ENCODE peak calls at places on chromosome 12, in six cellular contexts. H is pancreas, Z is lung, F is AG04450, U is GM13976, A is cardiac muscle cell. P is an unnamed sample.

GRCh38 chr12:29703528-29703927 is 80.2 kb downstream of the TMTC1 start:
- DNase-seq in Z (no peak), F (no peak), A (no peak), H (no peak), U (no peak), P (no peak)

GRCh38 chr12:122216445-122216844 is 9.4 kb downstream of the DIABLO start:
- DNase-seq in F (no peak), H (no peak), A (no peak), Z (no peak), U (no peak), P (no peak)

GRCh38 chr12:10031318-10031717 is 836 bp downstream of the CLEC9A start:
- DNase-seq in F (no peak), U (no peak), Z (no peak), H (no peak), A (no peak), P (no peak)

GRCh38 chr12:84740602-84741001 is 172.0 kb downstream of the SLC6A15 start:
- DNase-seq in A (no peak), F (no peak), Z (no peak), U (no peak), H (no peak), P (no peak)

GRCh38 chr12:124554429-124555029 is 12.9 kb downstream of the NCOR2 start:
- DNase-seq in A (no peak), Z (no peak), U (no peak), F (no peak), H (no peak), P (no peak)

GRCh38 chr12:33752854-33753253 is 269.4 kb upstream of the ALG10 start:
- DNase-seq in A (no peak), H (no peak), U (no peak), Z (no peak), F (no peak), P (no peak)

GRCh38 chr12:75709474-75709873 is 198.1 kb upstream of the KRR1 start:
- DNase-seq in A (no peak), F (no peak), H (no peak), U (no peak), Z (no peak), P (no peak)

GRCh38 chr12:77104281-77104680 is 38.9 kb upstream of the E2F7 start:
- DNase-seq in A (no peak), Z (no peak), H (no peak), F (no peak), U (no peak), P (no peak)

GRCh38 chr12:23949212-23950010 is at the start of gene SOX5:
- DNase-seq in Z (peak), A (peak), U (no peak), F (peak), H (peak), P (no peak)

DNA sequence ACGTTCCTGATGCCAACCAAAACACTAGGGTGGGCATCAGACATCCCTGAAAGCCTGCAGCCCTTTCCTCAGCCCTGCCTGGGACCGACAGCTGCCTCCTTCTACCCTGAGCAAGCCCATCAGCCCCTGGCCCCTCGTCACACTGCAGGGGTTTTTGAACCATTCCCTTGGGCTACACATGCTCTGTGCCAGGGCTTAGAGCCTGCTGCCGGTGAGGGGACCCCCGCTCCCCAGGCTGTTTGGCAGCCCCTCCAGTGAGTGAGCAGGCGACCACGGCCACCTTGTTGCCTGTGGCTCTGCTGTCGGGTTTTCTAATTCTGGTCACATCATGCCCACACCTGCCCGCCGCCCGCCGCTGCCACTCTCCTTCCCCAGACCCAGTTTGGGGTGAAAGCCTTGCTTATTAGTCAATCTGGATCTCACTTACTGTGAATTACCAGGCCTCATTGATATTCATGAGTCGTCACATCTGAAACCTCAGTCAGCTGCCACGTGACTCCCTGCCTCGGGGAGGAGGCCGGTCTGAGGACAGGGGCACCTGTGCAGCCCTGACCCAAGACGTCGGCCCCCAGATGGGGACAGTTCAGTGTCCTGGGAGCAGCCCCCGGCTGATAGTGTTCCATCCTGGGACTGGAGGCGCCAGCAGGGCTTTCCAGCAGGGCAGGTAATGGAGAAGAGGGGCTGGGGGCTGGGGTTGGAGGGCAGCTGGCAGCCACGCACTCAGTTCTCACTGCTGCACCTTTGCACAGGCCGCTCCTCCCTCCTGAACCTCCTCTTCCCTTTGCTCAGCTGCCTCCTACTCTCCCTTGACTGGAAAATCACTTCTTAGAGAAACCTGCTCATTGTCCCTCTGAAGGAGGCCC is 162.9 kb downstream of the RBM19 start:
- DNase-seq in F (no peak), U (no peak), Z (no peak), A (no peak), H (no peak), P (no peak)
- TF ChIP-seq CTCF in F (no peak), U (no peak), Z (no peak), A (no peak), H (no peak), P (no peak)

GRCh38 chr12:91695964-91696363 is 449.7 kb downstream of the BTG1 start:
- DNase-seq in F (no peak), A (no peak), U (no peak), Z (no peak), H (peak), P (no peak)
- TF ChIP-seq CTCF in F (no peak), A (no peak), U (no peak), Z (no peak), H (no peak), P (no peak)

GRCh38 chr12:14937689-14938088 is 648 bp downstream of the ERP27 start:
- DNase-seq in Z (no peak), A (no peak), H (peak), F (no peak), U (no peak), P (no peak)

GRCh38 chr12:14935031-14935430 is 3.3 kb downstream of the ERP27 start:
- DNase-seq in H (peak), A (no peak), U (no peak), F (no peak), Z (no peak), P (no peak)

GRCh38 chr12:14937014-14937413 is 1.3 kb downstream of the ERP27 start:
- DNase-seq in H (no peak), A (peak), U (no peak), Z (no peak), F (no peak), P (no peak)

GRCh38 chr12:14934511-14934910 is 3.8 kb downstream of the ERP27 start:
- DNase-seq in F (no peak), U (no peak), Z (no peak), H (no peak), A (no peak), P (no peak)

GRCh38 chr12:14936224-14936861 is 2.0 kb downstream of the ERP27 start:
- DNase-seq in U (no peak), H (peak), Z (no peak), F (no peak), A (no peak), P (no peak)
- TF ChIP-seq CTCF in U (no peak), H (no peak), Z (no peak), F (peak), A (peak), P (peak)

DNA sequence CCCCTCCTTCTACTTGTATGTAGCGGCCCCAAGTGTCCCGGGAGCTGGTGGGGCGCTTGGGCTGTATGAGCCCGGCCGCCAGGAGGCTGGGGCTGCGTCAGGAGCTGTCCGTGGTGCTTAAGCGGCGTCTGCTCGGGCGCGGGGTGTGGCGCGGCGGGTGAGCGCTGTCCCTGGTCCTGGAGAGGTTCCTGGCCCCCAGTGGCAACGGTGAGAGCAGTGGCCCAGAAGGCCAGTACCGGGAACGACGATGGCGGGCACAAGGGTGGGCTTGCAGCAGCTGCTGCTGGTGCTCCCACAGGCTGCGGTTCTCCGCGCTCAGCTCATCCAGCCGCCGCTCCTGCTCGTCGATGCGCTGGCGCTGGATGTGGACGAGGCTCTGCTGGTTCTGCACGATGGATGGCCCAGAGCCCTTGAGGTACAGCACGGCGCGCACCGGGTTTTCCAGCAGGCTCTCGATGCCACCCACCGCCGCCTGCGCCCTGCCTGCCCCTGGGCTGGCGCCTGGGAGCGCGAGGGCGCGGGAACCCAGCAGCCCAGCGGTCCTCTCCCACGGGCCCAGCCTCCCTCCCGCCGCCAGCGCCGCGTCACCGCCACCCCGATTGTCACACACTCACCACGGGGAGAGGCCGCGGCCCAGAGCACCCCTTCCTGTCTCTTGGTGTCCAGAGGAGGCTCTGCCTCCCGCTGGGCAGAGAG is 41.9 kb upstream of the FKBP4 start:
- DNase-seq in Z (peak), H (peak), U (peak), A (peak), F (peak), P (peak)
- TF ChIP-seq CTCF in Z (no peak), H (no peak), U (no peak), A (no peak), F (no peak), P (peak)

P was measured in GM13977.